ENCODE peak calls at places on chromosomes 11 and 22, in eight cellular contexts. W is activated CD4-positive, alpha-beta T cell treated with anti-CD3 and anti-CD28 coated beads for 48 hours; J is stimulated activated CD4-positive, alpha-beta T cell treated with anti-CD3 and anti-CD28 coated beads, Interleukin-12 subunit alpha, Interleukin-12 subunit beta, amount 100 ng/mL, for 48 hours; D is NCI-H2081; I is SHP77; R is cardiac muscle cell; Z is MCF 10A; F is ACHN. U is an unnamed sample.

GRCh38 chr11:72828081-72828567 is 13.9 kb downstream of the ATG16L2 start:
- DNase-seq in W (no peak), J (no peak), D (no peak), I (peak), R (peak), Z (no peak), F (no peak), U (no peak)

GRCh38 chr11:106917973-106918372 is 100.3 kb downstream of the GUCY1A2 start:
- DNase-seq in W (peak), J (no peak), D (no peak), I (peak), R (peak), Z (no peak), F (peak), U (no peak)

GRCh38 chr22:49583886-49584505 is 243.7 kb downstream of the BRD1 start:
- DNase-seq in W (no peak), J (no peak), D (no peak), I (no peak), R (no peak), Z (no peak), F (no peak), U (no peak)

GRCh38 chr11:20596629-20597129 is 2.7 kb upstream of the SLC6A5 start:
- DNase-seq in W (no peak), J (no peak), D (no peak), I (no peak), R (peak), Z (no peak), F (no peak), U (no peak)

GRCh38 chr11:77109236-77110019 is 6.8 kb downstream of the OMP start:
- DNase-seq in W (no peak), J (no peak), D (peak), I (no peak), R (peak), Z (no peak), F (peak), U (no peak)

GRCh38 chr11:57426754-57427691 is at the start of gene SLC43A3:
- DNase-seq in W (peak), J (peak), D (no peak), I (no peak), R (peak), Z (peak), F (peak), U (peak)

GRCh38 chr11:94330789-94331188 is 26.4 kb downstream of the IZUMO1R start:
- DNase-seq in W (no peak), J (no peak), D (no peak), I (no peak), R (no peak), Z (peak), F (no peak), U (no peak)

GRCh38 chr11:39192671-39193070 is 2266.8 kb downstream of the LRRC4C start:
- DNase-seq in W (no peak), J (no peak), D (no peak), I (no peak), R (no peak), Z (no peak), F (no peak), U (no peak)

GRCh38 chr11:43408277-43408676 is 49.6 kb downstream of the TTC17 start:
- DNase-seq in W (no peak), J (no peak), D (no peak), I (no peak), R (no peak), Z (no peak), F (no peak), U (no peak)

GRCh38 chr22:32951081-32951806 is 106.9 kb downstream of the SYN3 start:
- DNase-seq in W (peak), J (no peak), D (no peak), I (no peak), R (peak), Z (no peak), F (no peak), U (no peak)

GRCh38 chr11:45333506-45333971 is 47.4 kb upstream of the SYT13 start:
- DNase-seq in W (peak), J (no peak), D (no peak), I (peak), R (peak), Z (no peak), F (no peak), U (no peak)

GRCh38 chr11:32435152-32435480 is 223 bp downstream of the WT1 start:
- DNase-seq in W (peak), J (no peak), D (no peak), I (no peak), R (peak), Z (peak), F (no peak), U (no peak)

GRCh38 chr11:77287615-77288273 is 13.7 kb downstream of the GDPD4 start:
- DNase-seq in W (no peak), J (no peak), D (no peak), I (no peak), R (peak), Z (peak), F (peak), U (no peak)

GRCh38 chr11:32052218-32052617 is 38.7 kb upstream of the RCN1 start:
- DNase-seq in W (peak), J (peak), D (peak), I (peak), R (peak), Z (peak), F (peak), U (peak)

GRCh38 chr11:71130106-71130505 is 122.3 kb downstream of the SHANK2 start:
- DNase-seq in W (no peak), J (no peak), D (no peak), I (no peak), R (no peak), Z (no peak), F (no peak), U (no peak)

U was measured in activated naive CD4-positive, alpha-beta T cell.